ENCODE peak calls at places on chromosomes 11 and 22, in five cellular contexts. Y is nucleus accumbens; L is EH; M is activated CD8-positive, alpha-beta T cell treated with anti-CD3 and anti-CD28 coated beads for 36 hours; I is occipital lobe. H is an unnamed sample.

GRCh38 chr11:62552465-62552782 is 5.8 kb upstream of the AHNAK start:
- DNase-seq in M (no peak), I (no peak), Y (no peak), L (peak; percentile 55), H (no peak)

GRCh38 chr11:103644676-103645075 is 391.8 kb upstream of the DDI1 start:
- DNase-seq in L (no peak), I (no peak), Y (no peak), M (no peak), H (no peak)

GRCh38 chr22:39574779-39575551 is 4.4 kb downstream of the CACNA1I start:
- DNase-seq in M (no peak), I (no peak), Y (no peak), L (peak; percentile 92), H (no peak)

GRCh38 chr22:35923026-35923425 is 105.6 kb downstream of the RBFOX2 start:
- DNase-seq in M (no peak), I (no peak), L (no peak), Y (no peak), H (no peak)

GRCh38 chr11:116217006-116217405 is 555.8 kb downstream of the BUD13 start:
- DNase-seq in Y (peak; percentile 67), M (peak; percentile 10), I (no peak), L (peak; percentile 29), H (no peak)

GRCh38 chr22:31206896-31207687 is 5.0 kb upstream of the LIMK2 start:
- DNase-seq in M (peak; percentile 25), Y (peak; percentile 20), I (no peak), L (no peak), H (no peak)

GRCh38 chr22:46471901-46472721 is 65.3 kb downstream of the CELSR1 start:
- DNase-seq in Y (peak; percentile 24), M (no peak), I (no peak), L (peak; percentile 31), H (no peak)

GRCh38 chr11:128772814-128773213 is 78.9 kb downstream of the FLI1 start:
- DNase-seq in M (peak; percentile 63), I (no peak), L (no peak), Y (no peak), H (no peak)

GRCh38 chr11:69968407-69969347 is 109.4 kb upstream of the ANO1 start:
- DNase-seq in M (no peak), I (no peak), L (no peak), Y (no peak), H (no peak)

GRCh38 chr11:75949023-75949672 is 134.1 kb downstream of the UVRAG start:
- DNase-seq in Y (no peak), L (peak; percentile 52), M (no peak), I (no peak), H (no peak)

GRCh38 chr11:118485273-118485672 is 42.0 kb upstream of the TTC36 start:
- DNase-seq in M (no peak), Y (no peak), L (no peak), I (no peak), H (no peak)

GRCh38 chr11:134196756-134197155 is 27.0 kb downstream of the NCAPD3 start:
- DNase-seq in Y (no peak), I (no peak), M (no peak), L (no peak), H (no peak)

GRCh38 chr11:9783986-9784385 is 120.1 kb downstream of the SWAP70 start:
- DNase-seq in M (no peak), I (no peak), Y (no peak), L (no peak), H (no peak)

GRCh38 chr22:19195796-19196731 is 17.5 kb upstream of the SLC25A1 start:
- DNase-seq in L (no peak), I (no peak), M (peak; percentile 54), Y (no peak), H (no peak)

GRCh38 chr11:12007769-12008737 is at the start of gene DKK3:
- DNase-seq in M (peak; percentile 8), Y (peak; percentile 68), I (peak; percentile 52), L (peak; percentile 58), H (peak; percentile 45)

GRCh38 chr11:112977620-112978212 is 16.5 kb downstream of the NCAM1 start:
- DNase-seq in L (peak; percentile 22), I (peak; percentile 18), M (no peak), Y (no peak), H (no peak)

GRCh38 chr11:30561691-30562412 is 24.3 kb downstream of the MPPED2 start:
- DNase-seq in Y (no peak), I (no peak), L (no peak), M (no peak), H (no peak)

GRCh38 chr11:46736615-46737014 is 17.6 kb downstream of the F2 start:
- DNase-seq in L (peak; percentile 59), M (no peak), I (no peak), Y (no peak), H (no peak)

GRCh38 chr22:42997577-42997976 is 17.4 kb downstream of the PACSIN2 start:
- DNase-seq in Y (no peak), M (no peak), L (peak; percentile 42), I (no peak), H (no peak)

GRCh38 chr11:57424802-57425564 is 1.9 kb downstream of the SLC43A3 start:
- DNase-seq in M (peak; percentile 97), Y (no peak), L (peak; percentile 90), I (no peak), H (no peak)

GRCh38 chr11:47907499-47907898 is 59.3 kb upstream of the NUP160 start:
- DNase-seq in M (no peak), Y (no peak), I (no peak), L (peak; percentile 64), H (no peak)